ENCODE peak calls at places on chromosomes 1 and 21, in five cellular contexts. Q, V, P, E and D are unnamed samples.

GRCh38 chr21:44482581-44483287 is 27.4 kb downstream of the LRRC3 start:
- DNase-seq in Q (no peak), V (no peak), P (no peak), E (no peak), D (no peak)

GRCh38 chr21:44511219-44511937 is 28.6 kb downstream of the KRTAP10-1 start:
- DNase-seq in Q (no peak), V (no peak), P (no peak), E (no peak), D (no peak)

GRCh38 chr1:1847061-1847460 is 43.8 kb downstream of the GNB1 start:
- DNase-seq in Q (no peak), V (no peak), P (no peak), E (no peak), D (no peak)

GRCh38 chr1:33175865-33176264 is 6.0 kb downstream of the TRIM62 start:
- DNase-seq in Q (no peak), V (no peak), P (no peak), E (no peak), D (no peak)

GRCh38 chr1:46717654-46718053 is 1.3 kb downstream of the EFCAB14 start:
- DNase-seq in Q (no peak), V (no peak), P (no peak), E (no peak), D (no peak)

GRCh38 chr1:99869304-99869703 is 19.1 kb downstream of the AGL start:
- DNase-seq in Q (no peak), V (no peak), P (peak), E (peak), D (no peak)

GRCh38 chr1:64934115-64934880 is 32.1 kb downstream of the JAK1 start:
- DNase-seq in Q (no peak), V (no peak), P (peak), E (peak), D (no peak)

GRCh38 chr21:16117851-16118592 is 388.2 kb downstream of the USP25 start:
- DNase-seq in Q (no peak), V (no peak), P (peak), E (peak), D (no peak)

GRCh38 chr21:34579411-34579810 is 35.5 kb downstream of the RCAN1 start:
- DNase-seq in Q (no peak), V (no peak), P (peak), E (peak), D (no peak)

GRCh38 chr1:93663191-93663614 is 18.4 kb downstream of the BCAR3 start:
- DNase-seq in Q (no peak), V (no peak), P (no peak), E (no peak), D (no peak)

GRCh38 chr21:43741425-43742096 is 22.6 kb downstream of the PDXK start:
- DNase-seq in Q (no peak), V (no peak), P (no peak), E (no peak), D (no peak)

GRCh38 chr1:42259059-42259738 is 75.8 kb downstream of the FOXJ3 start:
- DNase-seq in Q (no peak), V (no peak), P (peak), E (peak), D (no peak)

GRCh38 chr1:68470388-68470970 is 20.7 kb upstream of the RPE65 start:
- DNase-seq in Q (no peak), V (no peak), P (no peak), E (peak), D (no peak)

GRCh38 chr1:16246961-16247360 is 10.0 kb upstream of the CPLANE2 start:
- DNase-seq in Q (no peak), V (no peak), P (no peak), E (no peak), D (no peak)